ENCODE peak calls at places on chromosomes 7 and 10, in four cellular contexts. One of them, this sample, is unnamed.
A peak's percentile ranks its signal among the peaks of the same experiment; 100 is the strongest.

GRCh38 chr7:18117482-18117881 is 89.8 kb upstream of the PRPS1L1 start:
- DNase-seq in heart left ventricle: no peak
- DNase-seq in tibial artery: no peak
- DNase-seq in mesendoderm: peak; percentile 70
- DNase-seq in this sample: no peak

GRCh38 chr10:112221545-112221944 is 38.0 kb upstream of the GPAM start:
- DNase-seq in heart left ventricle: no peak
- DNase-seq in tibial artery: no peak
- DNase-seq in mesendoderm: no peak
- DNase-seq in this sample: no peak

GRCh38 chr10:70756710-70757360 is 28.3 kb downstream of the TBATA start:
- DNase-seq in heart left ventricle: no peak
- DNase-seq in tibial artery: no peak
- DNase-seq in mesendoderm: no peak
- DNase-seq in this sample: no peak

GRCh38 chr7:5248201-5248885 is 34.4 kb upstream of the SLC29A4 start:
- DNase-seq in heart left ventricle: peak; percentile 80
- DNase-seq in tibial artery: no peak
- DNase-seq in mesendoderm: no peak
- DNase-seq in this sample: peak; percentile 79

GRCh38 chr7:95772298-95772770 is at the start of gene DYNC1I1:
- DNase-seq in heart left ventricle: peak; percentile 77
- DNase-seq in tibial artery: peak; percentile 78
- DNase-seq in mesendoderm: peak; percentile 85
- DNase-seq in this sample: peak; percentile 72

GRCh38 chr10:44389150-44389549 is 4.3 kb upstream of the CXCL12 start:
- DNase-seq in heart left ventricle: peak; percentile 73
- DNase-seq in tibial artery: no peak
- DNase-seq in mesendoderm: no peak
- DNase-seq in this sample: no peak

GRCh38 chr10:1243486-1244182 is 187.4 kb downstream of the WDR37 start:
- DNase-seq in heart left ventricle: no peak
- DNase-seq in tibial artery: no peak
- DNase-seq in mesendoderm: peak; percentile 35
- DNase-seq in this sample: no peak

GRCh38 chr10:11603741-11604140 is 7.7 kb downstream of the USP6NL start:
- DNase-seq in heart left ventricle: no peak
- DNase-seq in tibial artery: no peak
- DNase-seq in mesendoderm: peak; percentile 72
- DNase-seq in this sample: no peak

GRCh38 chr7:50449501-50449880 is 659 bp downstream of the FIGNL1 start:
- DNase-seq in heart left ventricle: no peak
- DNase-seq in tibial artery: no peak
- DNase-seq in mesendoderm: no peak
- DNase-seq in this sample: no peak

GRCh38 chr10:116765549-116766162 is 23.3 kb upstream of the HSPA12A start:
- DNase-seq in heart left ventricle: no peak
- DNase-seq in tibial artery: peak; percentile 66
- DNase-seq in mesendoderm: no peak
- DNase-seq in this sample: peak; percentile 29

GRCh38 chr7:1101580-1102431 is 13.9 kb downstream of the GPER1 start:
- DNase-seq in heart left ventricle: no peak
- DNase-seq in tibial artery: peak; percentile 89
- DNase-seq in mesendoderm: no peak
- DNase-seq in this sample: no peak

GRCh38 chr10:62492012-62492869 is 118.1 kb downstream of the ZNF365 start:
- DNase-seq in heart left ventricle: no peak
- DNase-seq in tibial artery: no peak
- DNase-seq in mesendoderm: peak; percentile 65
- DNase-seq in this sample: peak; percentile 50

GRCh38 chr10:62594093-62594520 is 210.4 kb upstream of the ADO start:
- DNase-seq in heart left ventricle: peak; percentile 51
- DNase-seq in tibial artery: peak; percentile 72
- DNase-seq in mesendoderm: peak; percentile 74
- DNase-seq in this sample: peak; percentile 77

GRCh38 chr7:148507741-148508285 is 82.8 kb upstream of the C7orf33 start:
- DNase-seq in heart left ventricle: no peak
- DNase-seq in tibial artery: no peak
- DNase-seq in mesendoderm: no peak
- DNase-seq in this sample: no peak

GRCh38 chr7:155448632-155449007 is 9.3 kb upstream of the EN2 start:
- DNase-seq in heart left ventricle: no peak
- DNase-seq in tibial artery: no peak
- DNase-seq in mesendoderm: peak; percentile 51
- DNase-seq in this sample: no peak

GRCh38 chr7:141014091-141014490 is 661 bp downstream of the MRPS33 start:
- DNase-seq in heart left ventricle: no peak
- DNase-seq in tibial artery: no peak
- DNase-seq in mesendoderm: no peak
- DNase-seq in this sample: no peak

GRCh38 chr7:141013345-141013715 is 1.4 kb downstream of the MRPS33 start:
- DNase-seq in heart left ventricle: no peak
- DNase-seq in tibial artery: no peak
- DNase-seq in mesendoderm: no peak
- DNase-seq in this sample: no peak

GRCh38 chr7:141011443-141011842 is 3.3 kb downstream of the MRPS33 start:
- DNase-seq in heart left ventricle: no peak
- DNase-seq in tibial artery: no peak
- DNase-seq in mesendoderm: no peak
- DNase-seq in this sample: no peak

GRCh38 chr7:141012044-141012685 is 2.6 kb downstream of the MRPS33 start:
- DNase-seq in heart left ventricle: peak; percentile 40
- DNase-seq in tibial artery: no peak
- DNase-seq in mesendoderm: peak; percentile 81
- DNase-seq in this sample: peak; percentile 66

GRCh38 chr7:141012696-141013344 is 1.9 kb downstream of the MRPS33 start:
- DNase-seq in heart left ventricle: no peak
- DNase-seq in tibial artery: no peak
- DNase-seq in mesendoderm: peak; percentile 13
- DNase-seq in this sample: no peak
- H3K27ac ChIP-seq in heart left ventricle: no peak overlapping the region
- H3K27ac ChIP-seq in tibial artery: no peak overlapping the region
- H3K27ac ChIP-seq in mesendoderm: no peak overlapping the region
- H3K27ac ChIP-seq in this sample: no peak overlapping the region

GRCh38 chr10:15571570-15571969 is 148.2 kb downstream of the ITGA8 start:
- DNase-seq in heart left ventricle: peak; percentile 58
- DNase-seq in tibial artery: no peak
- DNase-seq in mesendoderm: no peak
- DNase-seq in this sample: peak; percentile 32
- H3K27ac ChIP-seq in heart left ventricle: no peak overlapping the region
- H3K27ac ChIP-seq in tibial artery: peak overlapping the region; percentile 4
- H3K27ac ChIP-seq in mesendoderm: no peak overlapping the region
- H3K27ac ChIP-seq in this sample: no peak overlapping the region

DNA sequence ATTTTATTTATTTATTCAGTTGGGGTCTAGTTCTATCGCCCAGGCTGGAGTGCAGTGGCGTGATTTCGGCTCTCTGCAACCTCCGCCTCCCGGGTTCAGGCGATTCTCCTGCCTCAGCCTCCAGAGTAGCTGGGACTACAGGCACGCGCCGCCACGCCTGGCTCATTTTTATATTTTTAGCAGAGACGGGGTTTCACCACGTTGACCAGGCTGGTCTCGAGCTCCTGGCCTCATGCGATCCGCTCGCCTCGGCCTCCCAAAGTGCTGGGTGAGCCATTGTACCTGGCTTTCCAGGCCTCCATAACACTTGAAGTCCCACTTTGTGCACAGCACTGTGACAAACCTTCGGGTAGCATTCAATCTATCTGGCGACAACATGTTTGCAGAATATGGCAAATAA is 1.0 kb upstream of the DCLRE1C start:
- DNase-seq in heart left ventricle: no peak
- DNase-seq in tibial artery: no peak
- DNase-seq in mesendoderm: no peak
- DNase-seq in this sample: no peak
- H3K27ac ChIP-seq in heart left ventricle: no peak overlapping the region
- H3K27ac ChIP-seq in tibial artery: no peak overlapping the region
- H3K27ac ChIP-seq in mesendoderm: no peak overlapping the region
- H3K27ac ChIP-seq in this sample: no peak overlapping the region

DNA sequence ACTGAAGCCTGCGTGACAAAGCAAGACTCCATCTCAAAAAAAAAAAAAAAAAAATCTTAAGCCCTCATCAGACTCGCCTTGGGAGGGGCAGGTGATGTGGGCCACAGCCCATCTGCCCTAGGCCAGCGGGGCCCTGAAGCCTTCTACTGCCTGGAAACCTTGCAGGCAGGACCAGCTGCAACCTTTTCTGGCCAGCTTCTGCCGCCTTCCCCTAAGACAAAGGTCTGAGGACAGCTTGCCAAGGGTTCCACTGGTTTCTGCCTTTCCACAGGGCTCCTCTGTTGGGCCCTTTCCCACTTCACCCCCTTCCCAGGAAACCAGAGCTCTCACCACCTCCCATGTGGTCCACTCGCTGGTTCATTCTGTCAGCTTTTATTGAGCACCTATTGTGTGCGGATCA is 35.2 kb downstream of the UBTD1 start:
- DNase-seq in heart left ventricle: no peak
- DNase-seq in tibial artery: no peak
- DNase-seq in mesendoderm: no peak
- DNase-seq in this sample: no peak
- H3K27ac ChIP-seq in heart left ventricle: no peak overlapping the region
- H3K27ac ChIP-seq in tibial artery: no peak overlapping the region
- H3K27ac ChIP-seq in mesendoderm: no peak overlapping the region
- H3K27ac ChIP-seq in this sample: no peak overlapping the region

GRCh38 chr7:99123571-99124033 is 20.3 kb downstream of the SMURF1 start:
- DNase-seq in heart left ventricle: no peak
- DNase-seq in tibial artery: peak; percentile 83
- DNase-seq in mesendoderm: no peak
- DNase-seq in this sample: no peak

GRCh38 chr7:99122762-99123161 is 21.1 kb downstream of the SMURF1 start:
- DNase-seq in heart left ventricle: no peak
- DNase-seq in tibial artery: no peak
- DNase-seq in mesendoderm: no peak
- DNase-seq in this sample: no peak

GRCh38 chr7:99121496-99122021 is 22.3 kb downstream of the SMURF1 start:
- DNase-seq in heart left ventricle: peak; percentile 58
- DNase-seq in tibial artery: peak; percentile 75
- DNase-seq in mesendoderm: no peak
- DNase-seq in this sample: peak; percentile 76

GRCh38 chr7:99120503-99120902 is 23.4 kb downstream of the SMURF1 start:
- DNase-seq in heart left ventricle: no peak
- DNase-seq in tibial artery: no peak
- DNase-seq in mesendoderm: no peak
- DNase-seq in this sample: peak; percentile 64

GRCh38 chr7:99120916-99121315 is 23.0 kb downstream of the SMURF1 start:
- DNase-seq in heart left ventricle: no peak
- DNase-seq in tibial artery: no peak
- DNase-seq in mesendoderm: no peak
- DNase-seq in this sample: no peak
- H3K27ac ChIP-seq in heart left ventricle: no peak overlapping the region
- H3K27ac ChIP-seq in tibial artery: peak overlapping the region; percentile 80
- H3K27ac ChIP-seq in mesendoderm: no peak overlapping the region
- H3K27ac ChIP-seq in this sample: peak overlapping the region; percentile 80

GRCh38 chr10:91977501-91977900 is 53.9 kb downstream of the BTAF1 start:
- DNase-seq in heart left ventricle: no peak
- DNase-seq in tibial artery: no peak
- DNase-seq in mesendoderm: no peak
- DNase-seq in this sample: no peak
- H3K27ac ChIP-seq in heart left ventricle: no peak overlapping the region
- H3K27ac ChIP-seq in tibial artery: no peak overlapping the region
- H3K27ac ChIP-seq in mesendoderm: no peak overlapping the region
- H3K27ac ChIP-seq in this sample: no peak overlapping the region

GRCh38 chr7:16271990-16272665 is 149.2 kb downstream of the CRPPA start:
- DNase-seq in heart left ventricle: no peak
- DNase-seq in tibial artery: no peak
- DNase-seq in mesendoderm: peak; percentile 95
- DNase-seq in this sample: peak; percentile 34
- H3K27ac ChIP-seq in heart left ventricle: no peak overlapping the region
- H3K27ac ChIP-seq in tibial artery: no peak overlapping the region
- H3K27ac ChIP-seq in mesendoderm: peak overlapping the region; percentile 48
- H3K27ac ChIP-seq in this sample: peak overlapping the region; percentile 55

GRCh38 chr10:101760510-101760909 is 15.4 kb downstream of the FGF8 start:
- DNase-seq in heart left ventricle: no peak
- DNase-seq in tibial artery: no peak
- DNase-seq in mesendoderm: no peak
- DNase-seq in this sample: no peak

GRCh38 chr10:101762736-101763135 is 13.2 kb downstream of the FGF8 start:
- DNase-seq in heart left ventricle: no peak
- DNase-seq in tibial artery: no peak
- DNase-seq in mesendoderm: no peak
- DNase-seq in this sample: no peak

GRCh38 chr10:101758858-101759257 is 17.1 kb downstream of the FGF8 start:
- DNase-seq in heart left ventricle: no peak
- DNase-seq in tibial artery: no peak
- DNase-seq in mesendoderm: no peak
- DNase-seq in this sample: no peak

GRCh38 chr10:101761226-101761625 is 14.7 kb downstream of the FGF8 start:
- DNase-seq in heart left ventricle: no peak
- DNase-seq in tibial artery: no peak
- DNase-seq in mesendoderm: no peak
- DNase-seq in this sample: no peak

DNA sequence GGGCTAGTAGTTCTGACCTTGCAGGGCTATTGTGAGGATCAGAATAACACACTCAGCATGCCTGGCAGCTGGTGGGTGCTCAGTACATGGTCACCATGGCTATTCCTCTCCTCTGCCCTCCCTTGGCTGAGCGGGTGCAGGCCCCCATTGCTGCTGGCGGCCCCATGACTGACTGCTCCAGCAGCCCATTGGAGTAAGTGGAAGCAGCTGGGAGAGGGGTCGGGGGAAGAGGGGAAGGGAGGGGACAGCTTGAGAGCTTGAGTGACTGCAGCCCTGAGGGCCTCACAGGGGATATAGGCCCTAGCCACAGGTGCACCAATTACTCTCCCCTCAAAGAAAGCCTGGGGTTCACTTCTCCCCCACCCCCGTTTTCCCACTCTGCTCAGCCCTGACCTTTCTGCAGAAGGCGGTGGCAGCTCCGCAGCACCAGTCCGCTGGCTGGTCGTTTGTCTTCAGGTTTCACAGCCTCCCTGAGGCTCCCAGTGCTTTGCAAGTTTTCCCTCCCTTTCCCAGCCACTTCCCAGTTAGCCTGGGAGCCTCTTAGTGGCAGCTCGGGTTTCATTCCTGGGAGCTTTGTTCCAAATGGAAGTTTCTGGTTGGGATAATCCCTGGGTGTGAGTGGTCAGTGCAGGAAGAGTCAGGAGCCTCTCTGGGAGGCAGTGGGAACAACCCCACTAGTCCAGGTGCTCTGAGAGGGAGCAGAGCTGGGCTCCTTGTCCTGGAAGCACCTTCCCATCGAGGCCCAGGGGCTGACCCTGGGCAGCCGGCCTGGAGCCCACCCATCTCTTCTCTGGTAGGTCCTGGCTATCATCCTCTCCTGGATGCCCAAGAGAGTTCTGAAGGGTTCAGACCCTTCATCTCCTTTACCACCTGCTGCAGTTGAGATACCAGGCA is 16.3 kb downstream of the FGF8 start:
- DNase-seq in heart left ventricle: no peak
- DNase-seq in tibial artery: no peak
- DNase-seq in mesendoderm: peak; percentile 70
- DNase-seq in this sample: no peak
- H3K27ac ChIP-seq in heart left ventricle: no peak overlapping the region
- H3K27ac ChIP-seq in tibial artery: no peak overlapping the region
- H3K27ac ChIP-seq in mesendoderm: no peak overlapping the region
- H3K27ac ChIP-seq in this sample: no peak overlapping the region

This sample was measured in cardiac muscle cell.